ENCODE peak calls at places on chromosome 11, in eight cellular contexts. M is posterior vena cava, V is fibroblast of the aortic adventitia, X is NCI-H1417, A is testis, N is activated gamma-delta T cell treated with Interleukin-2 at 50 U/mL for 16 hours, B is fibroblast of lung, I is NCI-H1048. G is an unnamed sample.

GRCh38 chr11:13818325-13818724 is 144.2 kb upstream of the SPON1 start:
- DNase-seq in B (no peak), X (no peak), V (no peak), I (no peak), M (no peak), A (no peak), N (no peak), G (no peak)

GRCh38 chr11:35907648-35908431 is 36.0 kb upstream of the LDLRAD3 start:
- DNase-seq in B (peak; percentile 66), N (no peak), X (no peak), I (no peak), A (peak; percentile 70), M (no peak), V (peak; percentile 51), G (no peak)

GRCh38 chr11:126112547-126112946 is 49.9 kb upstream of the CDON start:
- DNase-seq in M (peak; percentile 83), V (peak; percentile 88), N (no peak), A (no peak), B (no peak), I (no peak), X (peak; percentile 46), G (no peak)

GRCh38 chr11:17986007-17986710 is 26.7 kb downstream of the SERGEF start:
- DNase-seq in M (peak; percentile 85), B (peak; percentile 83), X (no peak), A (peak; percentile 43), V (peak; percentile 82), I (no peak), N (no peak), G (no peak)

GRCh38 chr11:91761406-91762027 is 463.1 kb upstream of the FAT3 start:
- DNase-seq in X (peak; percentile 52), M (no peak), A (no peak), V (no peak), B (no peak), I (no peak), N (no peak), G (no peak)

GRCh38 chr11:112805658-112806057 is 155.6 kb upstream of the NCAM1 start:
- DNase-seq in V (no peak), N (no peak), A (no peak), B (no peak), X (peak; percentile 95), M (no peak), I (no peak), G (no peak)

GRCh38 chr11:76224461-76225121 is 18.3 kb upstream of the WNT11 start:
- DNase-seq in N (no peak), I (no peak), M (no peak), A (no peak), B (no peak), V (no peak), X (no peak), G (no peak)

GRCh38 chr11:75351541-75352416 is at the start of gene ARRB1:
- DNase-seq in X (peak; percentile 69), I (no peak), A (peak; percentile 53), M (peak; percentile 90), N (peak; percentile 45), V (peak; percentile 62), B (peak; percentile 61), G (peak; percentile 22)

GRCh38 chr11:120859552-120860295 is 164.2 kb upstream of the TBCEL start:
- DNase-seq in M (no peak), B (no peak), N (no peak), I (no peak), X (no peak), A (no peak), V (no peak), G (no peak)

GRCh38 chr11:75240381-75241035 is at the start of gene TPBGL:
- DNase-seq in V (no peak), X (peak; percentile 58), I (no peak), M (peak; percentile 78), N (no peak), B (peak; percentile 6), A (peak; percentile 62), G (peak; percentile 23)

GRCh38 chr11:64400096-64400495 is 41.1 kb downstream of the RPS6KA4 start:
- DNase-seq in B (peak; percentile 14), M (no peak), A (no peak), X (no peak), N (no peak), I (no peak), V (peak; percentile 51), G (no peak)

GRCh38 chr11:65428578-65429068 is 6.0 kb downstream of the NEAT1 start:
- DNase-seq in V (peak; percentile 82), N (no peak), X (no peak), I (no peak), A (peak; percentile 48), B (no peak), M (peak; percentile 86), G (no peak)

GRCh38 chr11:70590356-70590991 is 192.1 kb downstream of the CTTN start:
- DNase-seq in I (no peak), N (no peak), M (no peak), B (no peak), X (peak; percentile 6), A (no peak), V (no peak), G (no peak)

GRCh38 chr11:108853864-108854263 is 189.0 kb downstream of the DDX10 start:
- DNase-seq in V (peak; percentile 25), N (no peak), X (no peak), I (no peak), M (no peak), A (no peak), B (no peak), G (no peak)

GRCh38 chr11:114141863-114142590 is 82.5 kb downstream of the ZBTB16 start:
- DNase-seq in N (no peak), M (no peak), I (no peak), X (peak; percentile 80), B (no peak), A (no peak), V (no peak), G (no peak)

GRCh38 chr11:122486793-122487495 is 168.6 kb upstream of the UBASH3B start:
- DNase-seq in V (no peak), X (no peak), I (no peak), M (no peak), N (no peak), A (no peak), B (peak; percentile 13), G (no peak)

GRCh38 chr11:20057055-20057943 is 103.0 kb downstream of the DBX1 start:
- DNase-seq in I (no peak), M (no peak), N (no peak), X (no peak), V (no peak), A (no peak), B (peak; percentile 88), G (no peak)

GRCh38 chr11:94117197-94117574 is 11.5 kb upstream of the PANX1 start:
- DNase-seq in V (no peak), X (no peak), N (no peak), I (no peak), M (no peak), A (no peak), B (no peak), G (no peak)

GRCh38 chr11:66912963-66913362 is 45.2 kb downstream of the PC start:
- DNase-seq in V (no peak), X (no peak), A (peak; percentile 46), M (no peak), B (no peak), I (no peak), N (no peak), G (no peak)

GRCh38 chr11:69520186-69520585 is 38.7 kb downstream of the LINC01488 start:
- DNase-seq in I (no peak), V (peak; percentile 5), A (no peak), B (no peak), M (no peak), X (no peak), N (no peak), G (no peak)

GRCh38 chr11:95520361-95520760 is 269.2 kb downstream of the FAM76B start:
- DNase-seq in I (no peak), M (no peak), V (no peak), A (no peak), B (no peak), N (no peak), X (peak; percentile 41), G (no peak)

GRCh38 chr11:101128571-101129202 is 926 bp downstream of the PGR start:
- DNase-seq in B (no peak), I (no peak), V (no peak), A (no peak), N (no peak), M (peak; percentile 67), X (no peak), G (no peak)

GRCh38 chr11:120031612-120032600 is 106.0 kb downstream of the TRIM29 start:
- DNase-seq in B (no peak), X (no peak), I (no peak), N (no peak), M (peak; percentile 77), A (no peak), V (no peak), G (no peak)

GRCh38 chr11:105862736-105863367 is 159.2 kb downstream of the MSANTD4 start:
- DNase-seq in N (no peak), I (no peak), X (peak; percentile 87), V (peak; percentile 76), A (no peak), M (no peak), B (peak; percentile 39), G (peak; percentile 6)

GRCh38 chr11:44221992-44222391 is 87.9 kb downstream of the ALX4 start:
- DNase-seq in V (no peak), B (no peak), A (no peak), I (no peak), M (no peak), X (no peak), N (no peak), G (no peak)

GRCh38 chr11:662689-663274 is 25.7 kb downstream of the DRD4 start:
- DNase-seq in N (no peak), M (peak; percentile 92), A (peak; percentile 82), I (no peak), B (peak; percentile 35), V (peak; percentile 68), X (peak; percentile 37), G (peak; percentile 28)

GRCh38 chr11:45859661-45860140 is 12.4 kb downstream of the CRY2 start:
- DNase-seq in V (peak; percentile 99), A (peak; percentile 95), M (peak; percentile 97), X (no peak), N (no peak), I (no peak), B (peak; percentile 95), G (no peak)

GRCh38 chr11:22884268-22884667 is 24.0 kb upstream of the CCDC179 start:
- DNase-seq in X (no peak), B (no peak), I (no peak), M (no peak), N (no peak), V (no peak), A (no peak), G (no peak)

GRCh38 chr11:63672156-63672463 is 934 bp upstream of the ATL3 start:
- DNase-seq in B (no peak), N (no peak), M (no peak), I (no peak), A (no peak), V (no peak), X (no peak), G (no peak)